ENCODE peak calls at places on chromosomes 13 and 19, in six cellular contexts. O, A, Q, V, M and C are unnamed samples.

GRCh38 chr13:33000365-33000764 is 15.9 kb upstream of the KL start:
- DNase-seq in Q (no peak), M (no peak), O (no peak), A (no peak), V (no peak), C (no peak)

GRCh38 chr19:31312004-31312403 is 37.2 kb downstream of the TSHZ3 start:
- DNase-seq in V (no peak), M (no peak), Q (no peak), O (no peak), A (peak; percentile 21), C (no peak)

GRCh38 chr19:3743486-3743885 is 18.0 kb downstream of the APBA3 start:
- DNase-seq in M (no peak), Q (no peak), V (no peak), A (no peak), O (no peak), C (peak; percentile 35)

GRCh38 chr19:33449799-33450198 is 71.8 kb downstream of the PEPD start:
- DNase-seq in M (no peak), A (no peak), V (no peak), Q (no peak), O (no peak), C (no peak)

GRCh38 chr19:46296722-46297431 is at the start of gene HIF3A:
- DNase-seq in M (no peak), Q (no peak), V (peak; percentile 86), A (peak; percentile 77), O (no peak), C (no peak)

GRCh38 chr13:65965496-65965895 is 1264.6 kb downstream of the PCDH9 start:
- DNase-seq in A (no peak), Q (no peak), M (no peak), O (no peak), V (no peak), C (no peak)

GRCh38 chr13:113846639-113847318 is 17.1 kb downstream of the GAS6 start:
- DNase-seq in Q (no peak), M (no peak), A (no peak), V (no peak), O (no peak), C (no peak)

GRCh38 chr13:43214124-43214523 is 190.7 kb downstream of the DNAJC15 start:
- DNase-seq in Q (no peak), O (no peak), A (no peak), M (no peak), V (no peak), C (no peak)

GRCh38 chr19:17092696-17093095 is 17.1 kb downstream of the MYO9B start:
- DNase-seq in Q (no peak), M (no peak), V (no peak), A (no peak), O (no peak), C (no peak)

GRCh38 chr13:100547805-100548204 is 40.8 kb downstream of the GGACT start:
- DNase-seq in O (no peak), A (no peak), M (no peak), Q (no peak), V (no peak), C (peak; percentile 64)

GRCh38 chr13:31046711-31047279 is 114.3 kb downstream of the TEX26 start:
- DNase-seq in Q (no peak), V (no peak), A (peak; percentile 67), O (no peak), M (no peak), C (no peak)